ENCODE peak calls at places on chromosome 9, in four cellular contexts. Z is gastrocnemius medialis, H is Peyer's patch, J is uterus. D is an unnamed sample.

GRCh38 chr9:86975086-86975485 is 27.8 kb upstream of the GAS1 start:
- DNase-seq in Z (no peak), H (no peak), J (no peak), D (no peak)

GRCh38 chr9:136903041-136903554 is 16.8 kb downstream of the TRAF2 start:
- DNase-seq in Z (peak; percentile 25), H (peak; percentile 62), J (peak; percentile 39), D (peak; percentile 72)

GRCh38 chr9:1871486-1872181 is 143.5 kb upstream of the SMARCA2 start:
- DNase-seq in Z (no peak), H (no peak), J (no peak), D (no peak)

GRCh38 chr9:136806631-136807201 is 1.0 kb upstream of the RABL6 start:
- DNase-seq in Z (no peak), H (peak; percentile 51), J (no peak), D (no peak)

GRCh38 chr9:99020786-99021436 is 77.2 kb downstream of the COL15A1 start:
- DNase-seq in Z (no peak), H (no peak), J (no peak), D (no peak)

GRCh38 chr9:26949604-26950003 is 2.6 kb upstream of the PLAA start:
- DNase-seq in Z (no peak), H (no peak), J (no peak), D (no peak)

GRCh38 chr9:136995370-136995769 is 998 bp downstream of the CLIC3 start:
- DNase-seq in Z (no peak), H (no peak), J (no peak), D (no peak)

GRCh38 chr9:133148351-133149129 is 15.2 kb downstream of the GBGT1 start:
- DNase-seq in Z (peak; percentile 52), H (peak; percentile 83), J (peak; percentile 68), D (peak; percentile 93)

GRCh38 chr9:114893221-114893620 is 37.2 kb downstream of the TNFSF8 start:
- DNase-seq in Z (no peak), H (no peak), J (no peak), D (no peak)

GRCh38 chr9:14783358-14783757 is 60.8 kb upstream of the CER1 start:
- DNase-seq in Z (no peak), H (no peak), J (no peak), D (no peak)

GRCh38 chr9:129146441-129146933 is 31.6 kb downstream of the IER5L start:
- DNase-seq in Z (no peak), H (no peak), J (peak; percentile 76), D (no peak)

GRCh38 chr9:2662496-2662895 is 40.9 kb downstream of the VLDLR start:
- DNase-seq in Z (peak; percentile 40), H (no peak), J (no peak), D (no peak)

GRCh38 chr9:136013524-136014034 is 52.4 kb upstream of the UBAC1 start:
- DNase-seq in Z (peak; percentile 5), H (no peak), J (no peak), D (peak; percentile 47)

GRCh38 chr9:132411091-132411508 is 1.1 kb downstream of the CFAP77 start:
- DNase-seq in Z (no peak), H (peak; percentile 69), J (peak; percentile 26), D (peak; percentile 87)

GRCh38 chr9:125415583-125416443 is 154.2 kb downstream of the GAPVD1 start:
- DNase-seq in Z (no peak), H (no peak), J (no peak), D (no peak)

GRCh38 chr9:16450578-16450977 is 419.9 kb downstream of the BNC2 start:
- DNase-seq in Z (no peak), H (no peak), J (no peak), D (no peak)

GRCh38 chr9:123828449-123828848 is 101.5 kb downstream of the DENND1A start:
- DNase-seq in Z (no peak), H (no peak), J (no peak), D (no peak)
- H3K9me3 ChIP-seq in Z (no peaks in the 10 kb centered on the region), H (peaks cover 19% of the 10 kb centered on the region), J (peaks cover 20% of the 10 kb centered on the region), D (peaks cover 47% of the 10 kb centered on the region)

DNA sequence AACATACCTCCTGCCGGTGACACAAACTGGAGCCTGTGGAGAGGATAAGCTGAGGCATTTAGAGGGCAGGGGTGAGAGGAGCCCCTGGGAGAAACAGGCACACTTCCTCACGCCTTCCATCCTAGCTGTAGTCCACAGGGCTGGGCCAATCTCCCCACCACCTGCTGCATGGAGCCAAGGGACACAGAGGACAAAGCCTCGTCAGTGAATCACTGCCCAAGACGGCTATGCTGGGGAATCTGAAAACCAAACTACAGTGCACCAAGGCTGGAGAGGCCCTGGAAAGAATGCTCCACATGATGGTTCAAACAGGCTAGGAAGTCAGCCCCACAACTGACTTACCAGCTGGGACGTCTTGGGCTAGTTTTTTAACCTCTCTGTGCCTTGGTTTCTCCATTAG is 57.0 kb downstream of the SHB start:
- DNase-seq in Z (no peak), H (no peak), J (no peak), D (no peak)
- H3K4me1 ChIP-seq in Z (peaks cover 12% of the 10 kb centered on the region), H (peaks cover 3% of the 10 kb centered on the region), J (peaks cover 3% of the 10 kb centered on the region), D (peaks cover 14% of the 10 kb centered on the region)

DNA sequence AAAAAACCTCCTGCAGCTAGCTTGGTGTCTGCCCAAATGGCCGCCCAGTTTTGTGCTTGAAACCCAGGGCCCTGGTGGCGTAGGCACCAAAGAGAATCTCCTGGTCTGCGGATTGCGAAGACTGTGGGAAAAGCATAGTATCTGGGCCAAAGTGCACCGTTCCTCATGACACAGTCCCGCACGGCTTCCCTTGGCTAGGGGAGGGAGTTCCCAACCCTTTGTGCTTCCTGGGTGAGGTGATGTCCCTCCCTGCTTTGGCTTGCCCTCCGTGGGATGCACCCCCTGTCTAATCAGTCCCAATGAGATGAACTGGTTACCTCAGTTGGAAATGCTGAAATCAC is 83.0 kb upstream of the JAK2 start:
- DNase-seq in Z (no peak), H (no peak), J (no peak), D (peak; percentile 70)
- TF ChIP-seq POLR2A in Z (no peak), H (no peak), J (no peak), D (no peak)

DNA sequence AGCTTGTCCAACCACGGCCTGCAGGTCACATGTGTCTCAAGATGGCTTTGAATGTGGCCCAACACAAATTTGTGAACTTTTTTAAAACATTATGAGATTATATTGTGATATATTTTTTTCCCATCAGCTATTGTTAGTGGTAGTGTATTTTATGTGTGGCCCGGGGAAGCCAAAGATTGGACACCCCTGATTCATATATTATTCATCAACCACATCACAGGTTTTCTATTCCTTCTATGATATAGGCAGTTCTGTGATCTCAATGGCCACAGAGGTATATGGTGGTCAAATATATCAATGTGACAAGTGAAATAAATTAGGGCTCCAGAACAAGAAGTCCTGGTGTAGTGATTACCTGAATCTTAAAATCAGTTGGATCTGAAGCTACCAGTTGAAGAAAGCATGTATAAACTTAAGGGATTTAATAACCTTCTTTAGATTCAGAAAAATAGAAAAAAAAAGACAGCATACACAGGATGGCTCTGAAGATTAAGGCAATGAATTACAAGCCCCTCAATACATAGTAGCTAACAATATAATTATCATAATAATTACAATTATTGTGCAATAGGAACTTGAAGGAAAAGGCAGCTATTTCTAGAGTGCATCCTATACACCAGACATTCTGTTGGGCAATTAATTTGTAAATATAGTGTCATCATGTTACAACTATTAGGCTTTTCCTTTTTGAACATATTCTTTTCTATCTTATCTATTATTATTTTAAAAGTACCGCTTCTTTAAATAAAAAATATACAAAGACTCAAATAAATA is 530.4 kb upstream of the PTPRD start:
- DNase-seq in Z (no peak), H (no peak), J (no peak), D (no peak)
- H3K9me3 ChIP-seq in Z (no peaks in the 10 kb centered on the region), H (no peaks in the 10 kb centered on the region), J (no peaks in the 10 kb centered on the region), D (no peaks in the 10 kb centered on the region)

GRCh38 chr9:91768507-91768906 is 181.5 kb downstream of the ROR2 start:
- DNase-seq in Z (no peak), H (no peak), J (no peak), D (no peak)
- H3K4me1 ChIP-seq in Z (no peaks in the 10 kb centered on the region), H (no peaks in the 10 kb centered on the region), J (no peaks in the 10 kb centered on the region), D (no peaks in the 10 kb centered on the region)

DNA sequence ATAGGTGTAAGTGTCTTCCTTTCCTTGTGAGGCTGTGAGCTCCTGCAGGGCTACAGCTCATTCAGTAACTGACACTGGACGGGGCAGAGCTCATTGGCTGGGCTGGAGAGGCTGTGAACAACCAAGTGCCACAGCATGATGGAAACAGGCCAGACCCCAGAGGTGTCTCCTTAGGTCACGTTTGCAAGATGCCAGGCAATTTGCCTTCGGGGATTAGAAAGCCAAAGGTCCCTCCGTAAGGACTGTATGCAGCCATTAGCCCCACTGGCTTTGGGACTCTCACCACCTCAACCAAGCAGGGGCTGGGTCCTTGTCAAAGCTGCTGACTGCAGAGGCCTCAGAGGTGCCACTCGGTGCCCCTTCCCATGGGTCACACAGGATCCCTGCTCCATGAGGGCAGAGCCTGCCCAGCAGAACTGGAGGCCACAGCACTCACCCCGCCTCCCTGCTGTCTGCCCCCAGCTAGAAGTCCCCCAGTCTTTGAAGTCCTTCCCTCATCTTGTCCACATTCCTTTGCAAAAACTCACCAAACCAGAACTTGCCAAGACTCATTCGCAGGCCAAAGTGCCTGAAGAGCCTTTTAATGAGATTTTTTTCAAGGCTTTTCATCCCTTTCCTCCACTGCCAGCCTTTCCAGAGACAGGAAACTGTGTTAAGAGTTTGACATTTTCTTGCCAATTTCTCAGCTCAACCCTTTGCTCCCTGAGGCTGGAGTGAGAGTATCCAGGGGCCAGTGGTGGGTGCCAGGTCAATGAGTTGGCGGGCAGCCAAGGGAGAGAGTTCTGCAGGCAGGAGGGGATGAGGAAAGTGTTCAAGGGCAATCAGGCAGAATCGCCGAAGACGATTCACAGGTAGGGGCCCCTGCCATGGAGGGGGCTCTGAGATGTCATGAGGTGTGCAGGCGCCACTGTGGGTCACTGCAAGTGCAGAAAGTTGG is 39.7 kb upstream of the SLC25A51 start:
- DNase-seq in Z (no peak), H (no peak), J (peak; percentile 59), D (no peak)
- TF ChIP-seq POLR2A in Z (no peak), H (no peak), J (no peak), D (no peak)

GRCh38 chr9:96769989-96770388 is 7.9 kb downstream of the ZNF510 start:
- DNase-seq in Z (no peak), H (no peak), J (no peak), D (no peak)
- H3K9me3 ChIP-seq in Z (no peaks in the 10 kb centered on the region), H (peaks cover 60% of the 10 kb centered on the region), J (peaks cover 67% of the 10 kb centered on the region), D (peaks cover 67% of the 10 kb centered on the region)